ENCODE peak calls at places on chromosomes 12 and 14, in six cellular contexts. One of them, this sample, is unnamed. For H3K36me3, the result is how much of the 10 kb centered on the place peaks cover.

GRCh38 chr14:67722293-67722692 is 20.6 kb downstream of the RDH12 start:
- DNase-seq in IMR-90: peak
- DNase-seq in fibroblast of lung: peak
- DNase-seq in astrocyte: peak
- DNase-seq in OCI-LY7: no peak
- DNase-seq in ovary: peak
- DNase-seq in this sample: peak

GRCh38 chr12:50659690-50660424 is 104.0 kb upstream of the ATF1 start:
- DNase-seq in IMR-90: no peak
- DNase-seq in fibroblast of lung: no peak
- DNase-seq in astrocyte: no peak
- DNase-seq in OCI-LY7: no peak
- DNase-seq in ovary: no peak
- DNase-seq in this sample: no peak

GRCh38 chr14:102993523-102993922 is 63.8 kb downstream of the CDC42BPB start:
- DNase-seq in IMR-90: peak
- DNase-seq in fibroblast of lung: peak
- DNase-seq in astrocyte: peak
- DNase-seq in OCI-LY7: no peak
- DNase-seq in ovary: no peak
- DNase-seq in this sample: no peak

GRCh38 chr14:88322505-88323085 is 474 bp downstream of the KCNK10 start:
- DNase-seq in IMR-90: no peak
- DNase-seq in fibroblast of lung: no peak
- DNase-seq in astrocyte: no peak
- DNase-seq in OCI-LY7: no peak
- DNase-seq in ovary: no peak
- DNase-seq in this sample: peak

GRCh38 chr14:90842726-90843125 is 26.5 kb upstream of the TTC7B start:
- DNase-seq in IMR-90: no peak
- DNase-seq in fibroblast of lung: no peak
- DNase-seq in astrocyte: no peak
- DNase-seq in OCI-LY7: no peak
- DNase-seq in ovary: no peak
- DNase-seq in this sample: no peak

GRCh38 chr12:50403001-50403440 is 2.3 kb downstream of the LARP4 start:
- DNase-seq in IMR-90: no peak
- DNase-seq in fibroblast of lung: no peak
- DNase-seq in astrocyte: no peak
- DNase-seq in OCI-LY7: peak
- DNase-seq in ovary: no peak
- DNase-seq in this sample: no peak

GRCh38 chr14:59428581-59429012 is 36.6 kb downstream of the GPR135 start:
- DNase-seq in IMR-90: peak
- DNase-seq in fibroblast of lung: peak
- DNase-seq in astrocyte: peak
- DNase-seq in OCI-LY7: peak
- DNase-seq in ovary: no peak
- DNase-seq in this sample: no peak

GRCh38 chr14:20855652-20856291 is 35.4 kb upstream of the RNASE3 start:
- DNase-seq in IMR-90: peak
- DNase-seq in fibroblast of lung: peak
- DNase-seq in astrocyte: peak
- DNase-seq in OCI-LY7: peak
- DNase-seq in ovary: no peak
- DNase-seq in this sample: peak

GRCh38 chr12:12323606-12324005 is 26.4 kb downstream of the MANSC1 start:
- DNase-seq in IMR-90: peak
- DNase-seq in fibroblast of lung: no peak
- DNase-seq in astrocyte: peak
- DNase-seq in OCI-LY7: no peak
- DNase-seq in ovary: no peak
- DNase-seq in this sample: no peak

GRCh38 chr14:24861083-24861630 is 188.8 kb downstream of the STXBP6 start:
- DNase-seq in IMR-90: peak
- DNase-seq in fibroblast of lung: no peak
- DNase-seq in astrocyte: peak
- DNase-seq in OCI-LY7: no peak
- DNase-seq in ovary: no peak
- DNase-seq in this sample: no peak

GRCh38 chr12:27602516-27602915 is 78.5 kb downstream of the PPFIBP1 start:
- DNase-seq in IMR-90: peak
- DNase-seq in fibroblast of lung: peak
- DNase-seq in astrocyte: no peak
- DNase-seq in OCI-LY7: no peak
- DNase-seq in ovary: no peak
- DNase-seq in this sample: no peak

GRCh38 chr12:83666690-83667089 is 980.0 kb downstream of the TMTC2 start:
- DNase-seq in IMR-90: no peak
- DNase-seq in fibroblast of lung: no peak
- DNase-seq in astrocyte: no peak
- DNase-seq in OCI-LY7: no peak
- DNase-seq in ovary: no peak
- DNase-seq in this sample: no peak

GRCh38 chr14:61255968-61256367 is 25.2 kb downstream of the TMEM30B start:
- DNase-seq in IMR-90: no peak
- DNase-seq in fibroblast of lung: no peak
- DNase-seq in astrocyte: no peak
- DNase-seq in OCI-LY7: no peak
- DNase-seq in ovary: no peak
- DNase-seq in this sample: no peak

GRCh38 chr12:57216014-57216891 is at the start of gene NXPH4:
- DNase-seq in IMR-90: no peak
- DNase-seq in fibroblast of lung: no peak
- DNase-seq in astrocyte: no peak
- DNase-seq in OCI-LY7: peak
- DNase-seq in ovary: peak
- DNase-seq in this sample: peak

GRCh38 chr12:96392397-96392796 is 7.8 kb downstream of the CDK17 start:
- DNase-seq in IMR-90: no peak
- DNase-seq in fibroblast of lung: no peak
- DNase-seq in astrocyte: peak
- DNase-seq in OCI-LY7: no peak
- DNase-seq in ovary: no peak
- DNase-seq in this sample: no peak

GRCh38 chr12:84842406-84843013 is 70.1 kb downstream of the SLC6A15 start:
- DNase-seq in IMR-90: peak
- DNase-seq in fibroblast of lung: peak
- DNase-seq in astrocyte: peak
- DNase-seq in OCI-LY7: peak
- DNase-seq in ovary: no peak
- DNase-seq in this sample: peak

DNA sequence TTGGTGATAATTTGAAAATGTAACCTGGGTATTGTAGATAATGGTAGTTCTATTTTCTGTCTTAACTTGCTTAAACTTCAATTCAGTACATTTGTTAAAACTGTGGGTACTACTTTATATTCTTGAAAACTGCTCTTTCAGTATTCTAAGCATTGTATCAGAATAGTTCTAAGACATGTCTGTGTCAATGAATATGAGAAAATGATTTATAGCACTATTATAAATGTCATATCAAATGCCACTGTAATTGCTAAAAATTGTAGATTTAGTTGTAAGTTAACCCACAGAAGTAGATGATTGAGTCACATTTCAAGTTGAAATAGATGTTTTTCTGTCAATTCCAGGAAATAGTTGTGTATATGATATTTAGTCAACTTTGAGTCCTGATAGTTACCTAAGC is 2.4 kb downstream of the NAA30 start:
- DNase-seq in IMR-90: no peak
- DNase-seq in fibroblast of lung: no peak
- DNase-seq in astrocyte: no peak
- DNase-seq in OCI-LY7: no peak
- DNase-seq in ovary: no peak
- DNase-seq in this sample: no peak
- H3K4me3 ChIP-seq in IMR-90: peak
- H3K4me3 ChIP-seq in fibroblast of lung: peak
- H3K4me3 ChIP-seq in astrocyte: peak
- H3K4me3 ChIP-seq in OCI-LY7: peak
- H3K4me3 ChIP-seq in ovary: no peak
- H3K4me3 ChIP-seq in this sample: no peak

GRCh38 chr12:132797820-132798570 is 30.7 kb downstream of the GOLGA3 start:
- DNase-seq in IMR-90: no peak
- DNase-seq in fibroblast of lung: no peak
- DNase-seq in astrocyte: no peak
- DNase-seq in OCI-LY7: no peak
- DNase-seq in ovary: no peak
- DNase-seq in this sample: no peak
- H3K36me3 ChIP-seq in IMR-90: half or more
- H3K36me3 ChIP-seq in fibroblast of lung: under half
- H3K36me3 ChIP-seq in astrocyte: half or more
- H3K36me3 ChIP-seq in OCI-LY7: half or more
- H3K36me3 ChIP-seq in ovary: under half
- H3K36me3 ChIP-seq in this sample: under half

GRCh38 chr12:113088971-113089756 is 32.6 kb downstream of the DTX1 start:
- DNase-seq in IMR-90: no peak
- DNase-seq in fibroblast of lung: no peak
- DNase-seq in astrocyte: no peak
- DNase-seq in OCI-LY7: no peak
- DNase-seq in ovary: no peak
- DNase-seq in this sample: no peak
- H3K4me3 ChIP-seq in IMR-90: no peak
- H3K4me3 ChIP-seq in fibroblast of lung: no peak
- H3K4me3 ChIP-seq in astrocyte: no peak
- H3K4me3 ChIP-seq in OCI-LY7: peak
- H3K4me3 ChIP-seq in ovary: no peak
- H3K4me3 ChIP-seq in this sample: no peak

GRCh38 chr12:31875609-31875964 is 83.6 kb upstream of the RESF1 start:
- DNase-seq in IMR-90: no peak
- DNase-seq in fibroblast of lung: no peak
- DNase-seq in astrocyte: no peak
- DNase-seq in OCI-LY7: no peak
- DNase-seq in ovary: no peak
- DNase-seq in this sample: no peak

GRCh38 chr12:31874961-31875608 is 84.1 kb upstream of the RESF1 start:
- DNase-seq in IMR-90: peak
- DNase-seq in fibroblast of lung: peak
- DNase-seq in astrocyte: peak
- DNase-seq in OCI-LY7: peak
- DNase-seq in ovary: peak
- DNase-seq in this sample: peak

GRCh38 chr12:31880340-31880739 is 78.9 kb upstream of the RESF1 start:
- DNase-seq in IMR-90: no peak
- DNase-seq in fibroblast of lung: no peak
- DNase-seq in astrocyte: peak
- DNase-seq in OCI-LY7: no peak
- DNase-seq in ovary: no peak
- DNase-seq in this sample: no peak

GRCh38 chr12:31876568-31877424 is 82.4 kb upstream of the RESF1 start:
- DNase-seq in IMR-90: no peak
- DNase-seq in fibroblast of lung: no peak
- DNase-seq in astrocyte: no peak
- DNase-seq in OCI-LY7: peak
- DNase-seq in ovary: no peak
- DNase-seq in this sample: no peak

GRCh38 chr12:31877884-31878283 is 81.3 kb upstream of the RESF1 start:
- DNase-seq in IMR-90: no peak
- DNase-seq in fibroblast of lung: no peak
- DNase-seq in astrocyte: no peak
- DNase-seq in OCI-LY7: no peak
- DNase-seq in ovary: no peak
- DNase-seq in this sample: no peak
- H3K36me3 ChIP-seq in IMR-90: under half
- H3K36me3 ChIP-seq in fibroblast of lung: under half
- H3K36me3 ChIP-seq in astrocyte: under half
- H3K36me3 ChIP-seq in OCI-LY7: under half
- H3K36me3 ChIP-seq in ovary: under half
- H3K36me3 ChIP-seq in this sample: under half

DNA sequence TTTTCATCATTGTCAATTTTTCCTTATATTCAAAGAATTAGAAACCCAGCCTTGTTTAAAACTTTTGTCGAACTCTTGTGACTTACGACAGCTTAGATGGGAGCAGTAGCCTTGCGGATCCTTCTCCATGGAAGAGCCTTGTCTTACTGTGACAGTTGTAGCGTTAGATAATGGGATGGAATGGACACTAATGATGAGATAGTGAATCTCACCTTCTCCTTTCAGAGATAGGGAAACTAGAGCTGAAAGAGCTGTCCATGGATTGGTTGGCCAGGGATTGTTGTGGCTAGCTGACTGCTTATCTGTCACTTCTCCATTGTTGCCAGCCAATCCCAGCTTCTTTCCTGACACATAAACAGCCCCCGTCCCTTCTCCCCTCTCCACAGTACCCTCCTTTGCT is 59.4 kb downstream of the BHLHE41 start:
- DNase-seq in IMR-90: no peak
- DNase-seq in fibroblast of lung: no peak
- DNase-seq in astrocyte: no peak
- DNase-seq in OCI-LY7: no peak
- DNase-seq in ovary: no peak
- DNase-seq in this sample: no peak
- H3K4me3 ChIP-seq in IMR-90: no peak
- H3K4me3 ChIP-seq in fibroblast of lung: no peak
- H3K4me3 ChIP-seq in astrocyte: no peak
- H3K4me3 ChIP-seq in OCI-LY7: no peak
- H3K4me3 ChIP-seq in ovary: no peak
- H3K4me3 ChIP-seq in this sample: no peak

GRCh38 chr14:71583705-71584104 is 348.5 kb upstream of the RGS6 start:
- DNase-seq in IMR-90: no peak
- DNase-seq in fibroblast of lung: no peak
- DNase-seq in astrocyte: no peak
- DNase-seq in OCI-LY7: no peak
- DNase-seq in ovary: no peak
- DNase-seq in this sample: no peak
- H3K36me3 ChIP-seq in IMR-90: under half
- H3K36me3 ChIP-seq in fibroblast of lung: under half
- H3K36me3 ChIP-seq in astrocyte: under half
- H3K36me3 ChIP-seq in OCI-LY7: under half
- H3K36me3 ChIP-seq in ovary: under half
- H3K36me3 ChIP-seq in this sample: under half

DNA sequence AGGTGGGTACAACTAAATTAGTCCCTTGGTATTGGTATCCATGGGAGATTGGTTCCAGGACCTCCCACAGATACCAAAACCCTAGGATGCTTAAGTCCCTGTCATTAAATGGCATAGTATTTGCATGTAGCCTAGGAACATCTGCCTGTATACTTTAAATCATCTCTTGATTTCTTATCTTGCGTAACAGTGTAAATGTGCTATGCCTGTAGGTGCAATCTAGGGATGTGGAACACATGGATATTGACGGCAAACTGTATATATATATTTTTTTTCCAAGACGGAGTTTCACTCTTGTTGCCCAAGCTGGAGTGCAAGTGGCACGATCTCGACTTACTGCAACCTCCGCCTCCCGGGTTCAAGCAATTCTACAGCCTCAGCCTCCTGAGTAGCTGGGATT is 1.5 kb downstream of the KNTC1 start:
- DNase-seq in IMR-90: no peak
- DNase-seq in fibroblast of lung: no peak
- DNase-seq in astrocyte: no peak
- DNase-seq in OCI-LY7: no peak
- DNase-seq in ovary: no peak
- DNase-seq in this sample: no peak
- H3K4me3 ChIP-seq in IMR-90: no peak
- H3K4me3 ChIP-seq in fibroblast of lung: no peak
- H3K4me3 ChIP-seq in astrocyte: no peak
- H3K4me3 ChIP-seq in OCI-LY7: peak
- H3K4me3 ChIP-seq in ovary: no peak
- H3K4me3 ChIP-seq in this sample: no peak

GRCh38 chr12:19465711-19466110 is 26.4 kb downstream of the AEBP2 start:
- DNase-seq in IMR-90: no peak
- DNase-seq in fibroblast of lung: no peak
- DNase-seq in astrocyte: no peak
- DNase-seq in OCI-LY7: no peak
- DNase-seq in ovary: no peak
- DNase-seq in this sample: no peak
- H3K36me3 ChIP-seq in IMR-90: under half
- H3K36me3 ChIP-seq in fibroblast of lung: under half
- H3K36me3 ChIP-seq in astrocyte: under half
- H3K36me3 ChIP-seq in OCI-LY7: half or more
- H3K36me3 ChIP-seq in ovary: under half
- H3K36me3 ChIP-seq in this sample: under half

This sample was measured in H7.